ENCODE peak calls at places on chromosomes 6 and 20, in eight cellular contexts. G is epithelial cell of proximal tubule, S is kidney epithelial cell, C is foreskin fibroblast, A is brain microvascular endothelial cell, O is GM06990, Z is choroid plexus epithelial cell, L is left ventricle myocardium inferior. J is an unnamed sample.

GRCh38 chr6:5554226-5554625 is 292.9 kb downstream of the FARS2 start:
- DNase-seq in L (no peak), G (no peak), C (no peak), Z (no peak), A (no peak), O (no peak), S (no peak), J (no peak)

GRCh38 chr6:130717657-130718056 is 109.5 kb upstream of the SMLR1 start:
- DNase-seq in Z (peak), C (no peak), O (no peak), G (no peak), L (no peak), S (no peak), A (no peak), J (no peak)

GRCh38 chr20:58745391-58745790 is 52.8 kb downstream of the NPEPL1 start:
- DNase-seq in G (no peak), C (no peak), A (no peak), O (no peak), Z (no peak), S (no peak), L (no peak), J (no peak)

GRCh38 chr20:49288250-49288751 is 10.4 kb upstream of the ZNFX1 start:
- DNase-seq in L (no peak), A (no peak), O (no peak), Z (no peak), S (no peak), C (no peak), G (no peak), J (no peak)

GRCh38 chr6:7621761-7622160 is 31.8 kb downstream of the SNRNP48 start:
- DNase-seq in L (no peak), C (no peak), G (no peak), Z (peak), S (no peak), A (no peak), O (no peak), J (no peak)

GRCh38 chr6:16200231-16200941 is 38.0 kb upstream of the GMPR start:
- DNase-seq in L (no peak), Z (peak), O (no peak), C (no peak), A (no peak), G (no peak), S (no peak), J (no peak)

GRCh38 chr20:62739067-62739466 is 30.4 kb downstream of the NTSR1 start:
- DNase-seq in G (no peak), A (no peak), C (no peak), L (peak), O (no peak), S (no peak), Z (no peak), J (no peak)

GRCh38 chr6:87756858-87757257 is 54.8 kb upstream of the AKIRIN2 start:
- DNase-seq in L (no peak), A (peak), G (no peak), O (peak), Z (peak), C (peak), S (no peak), J (peak)

GRCh38 chr6:106084106-106084963 is 1.8 kb upstream of the PRDM1 start:
- DNase-seq in O (peak), C (peak), G (peak), A (peak), S (peak), Z (peak), L (no peak), J (peak)

GRCh38 chr20:44891826-44892225 is 6.3 kb downstream of the YWHAB start:
- DNase-seq in Z (no peak), S (no peak), L (no peak), G (no peak), O (no peak), C (no peak), A (no peak), J (no peak)

GRCh38 chr20:61924211-61924857 is 141.3 kb downstream of the TAF4 start:
- DNase-seq in L (no peak), O (no peak), A (no peak), S (no peak), C (no peak), Z (no peak), G (no peak), J (no peak)

GRCh38 chr6:25254671-25255070 is 24.5 kb upstream of the CARMIL1 start:
- DNase-seq in O (no peak), C (no peak), S (no peak), Z (no peak), L (no peak), A (no peak), G (no peak), J (no peak)

GRCh38 chr6:45115696-45116095 is 212.4 kb upstream of the RUNX2 start:
- DNase-seq in A (peak), S (peak), O (no peak), Z (peak), L (no peak), C (no peak), G (no peak), J (no peak)

GRCh38 chr6:163170294-163170883 is 244.1 kb upstream of the QKI start:
- DNase-seq in G (no peak), O (no peak), A (no peak), Z (peak), C (no peak), L (no peak), S (no peak), J (no peak)

GRCh38 chr6:107124934-107125348 is 9.6 kb upstream of the BEND3 start:
- DNase-seq in C (no peak), L (no peak), S (no peak), A (no peak), Z (peak), O (peak), G (no peak), J (no peak)

GRCh38 chr6:30893001-30893591 is 8.8 kb downstream of the DDR1 start:
- DNase-seq in Z (no peak), A (no peak), G (no peak), L (no peak), S (no peak), O (no peak), C (no peak), J (no peak)

GRCh38 chr6:73309534-73309783 is 44.6 kb downstream of the DPPA5 start:
- DNase-seq in G (no peak), O (no peak), A (no peak), C (no peak), L (no peak), S (no peak), Z (no peak), J (no peak)

GRCh38 chr20:25016471-25016870 is 23.9 kb upstream of the APMAP start:
- DNase-seq in L (no peak), C (no peak), G (no peak), S (no peak), A (no peak), Z (no peak), O (no peak), J (no peak)

GRCh38 chr20:15857131-15857784 is 716.0 kb downstream of the KIF16B start:
- DNase-seq in S (no peak), Z (no peak), C (no peak), G (no peak), A (no peak), O (peak), L (no peak), J (no peak)

GRCh38 chr20:32535953-32536823 is 48.9 kb downstream of the NOL4L start:
- DNase-seq in Z (no peak), O (peak), A (no peak), G (no peak), C (no peak), L (peak), S (no peak), J (no peak)

GRCh38 chr20:18672826-18673225 is 85.0 kb downstream of the DTD1 start:
- DNase-seq in Z (no peak), S (no peak), A (no peak), G (no peak), O (no peak), L (no peak), C (no peak), J (no peak)

GRCh38 chr6:156948807-156949206 is 171.6 kb downstream of the ARID1B start:
- DNase-seq in O (no peak), C (peak), A (peak), Z (peak), S (peak), L (no peak), G (no peak), J (peak)

GRCh38 chr6:33207569-33208088 is 671 bp upstream of the RING1 start:
- DNase-seq in C (no peak), O (peak), G (no peak), L (peak), Z (peak), A (peak), S (no peak), J (no peak)

GRCh38 chr6:16472349-16473069 is 234.1 kb downstream of the GMPR start:
- DNase-seq in L (no peak), A (peak), Z (peak), O (no peak), G (no peak), S (no peak), C (peak), J (peak)

GRCh38 chr20:57392512-57393271 is 1.5 kb downstream of the RBM38 start:
- DNase-seq in A (no peak), S (no peak), G (no peak), Z (no peak), L (peak), O (peak), C (no peak), J (no peak)

GRCh38 chr6:156474507-156475120 is 302.6 kb upstream of the ARID1B start:
- DNase-seq in A (no peak), Z (no peak), L (no peak), S (no peak), O (peak), C (no peak), G (no peak), J (no peak)

GRCh38 chr6:156862711-156863110 is 85.5 kb downstream of the ARID1B start:
- DNase-seq in L (no peak), O (no peak), S (no peak), Z (no peak), C (no peak), G (no peak), A (no peak), J (no peak)

GRCh38 chr20:58568441-58568931 is 53.3 kb upstream of the APCDD1L start:
- DNase-seq in A (no peak), Z (no peak), G (no peak), L (no peak), S (no peak), O (no peak), C (no peak), J (no peak)

GRCh38 chr6:41599015-41599835 is 39.0 kb upstream of the MDFI start:
- DNase-seq in S (no peak), A (no peak), Z (no peak), O (no peak), C (no peak), G (no peak), L (no peak), J (no peak)

GRCh38 chr6:15247750-15248450 is 2.0 kb downstream of the JARID2 start:
- DNase-seq in Z (peak), C (no peak), G (no peak), O (peak), A (peak), L (peak), S (no peak), J (no peak)

GRCh38 chr6:2124260-2124709 is 121.1 kb downstream of the GMDS start:
- DNase-seq in S (no peak), A (no peak), Z (peak), G (no peak), O (no peak), L (peak), C (peak), J (no peak)

GRCh38 chr6:139479433-139480222 is 105.2 kb upstream of the CITED2 start:
- DNase-seq in G (no peak), L (no peak), S (no peak), O (no peak), Z (no peak), C (no peak), A (no peak), J (no peak)

GRCh38 chr6:21808045-21808470 is 214.5 kb downstream of the SOX4 start:
- DNase-seq in O (no peak), G (peak), C (peak), L (peak), S (peak), A (peak), Z (peak), J (no peak)

GRCh38 chr6:64712606-64713005 is 994.4 kb downstream of the EYS start:
- DNase-seq in O (no peak), Z (peak), A (no peak), C (no peak), L (no peak), G (no peak), S (no peak), J (no peak)

DNA sequence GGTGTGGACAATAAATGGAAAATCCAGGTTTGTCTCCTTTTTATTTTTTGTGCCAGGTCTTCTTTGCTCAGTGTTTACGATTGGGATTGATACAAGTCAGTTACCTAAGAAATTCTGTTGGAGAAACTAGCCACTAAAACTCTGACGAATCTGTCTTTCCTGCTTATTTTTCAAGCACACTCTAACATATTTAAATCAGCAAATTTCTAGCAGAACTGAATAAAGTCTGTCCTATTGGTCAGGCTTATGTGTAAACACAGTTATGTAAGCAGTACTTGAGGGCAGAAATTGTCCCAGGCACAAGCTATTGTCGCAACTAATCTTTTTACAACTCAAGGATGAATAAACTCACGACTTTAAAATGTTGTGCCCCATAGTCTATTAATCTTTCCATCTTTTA is 12.1 kb upstream of the EXOC2 start:
- DNase-seq in L (no peak), C (no peak), S (no peak), Z (no peak), G (no peak), O (no peak), A (no peak), J (no peak)
- H3K4me3 ChIP-seq in L (no peak), C (no peak), S (no peak), Z (no peak), G (no peak), O (no peak), A (no peak), J (no peak)

GRCh38 chr20:20465259-20465658 is 97.4 kb downstream of the INSM1 start:
- DNase-seq in S (no peak), L (no peak), G (no peak), A (no peak), Z (peak), C (no peak), O (no peak), J (no peak)
- TF ChIP-seq CTCF in S (no peak), L (no peak), G (peak), A (peak), Z (peak), C (peak), O (peak), J (peak)

DNA sequence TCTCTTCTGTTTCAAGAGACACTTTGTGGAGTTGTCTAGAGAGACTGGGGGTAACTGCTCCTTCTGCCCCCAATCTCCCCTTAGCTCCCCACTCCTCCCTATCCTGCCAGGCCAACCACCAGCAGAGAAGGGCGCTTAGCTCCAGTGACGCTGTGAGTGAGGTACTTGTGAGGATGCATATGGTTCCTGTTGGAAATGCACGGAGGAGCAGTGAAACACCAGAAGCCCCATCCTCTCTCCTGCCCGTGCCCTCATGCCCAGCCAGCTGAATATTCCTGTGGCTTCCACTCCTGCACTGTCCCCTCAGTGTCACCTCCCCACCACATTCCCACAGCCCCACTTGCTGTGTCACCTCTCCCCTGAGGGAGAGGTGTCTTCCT is 11.9 kb downstream of the NT5E start:
- DNase-seq in G (no peak), C (no peak), L (no peak), Z (no peak), A (no peak), O (no peak), S (no peak), J (no peak)
- H3K4me3 ChIP-seq in G (no peak), C (no peak), L (no peak), Z (no peak), A (no peak), O (no peak), S (no peak), J (no peak)

GRCh38 chr6:90895299-90896164 is 308.7 kb upstream of the MAP3K7 start:
- DNase-seq in Z (no peak), A (no peak), O (no peak), G (no peak), L (no peak), C (no peak), S (no peak), J (no peak)

GRCh38 chr6:90896165-90896549 is 309.3 kb upstream of the MAP3K7 start:
- DNase-seq in C (no peak), S (no peak), A (no peak), L (no peak), G (no peak), O (no peak), Z (no peak), J (no peak)

GRCh38 chr6:90893385-90893784 is 306.5 kb upstream of the MAP3K7 start:
- DNase-seq in O (no peak), L (no peak), Z (no peak), A (no peak), G (no peak), C (no peak), S (no peak), J (no peak)

GRCh38 chr6:90892271-90892670 is 305.4 kb upstream of the MAP3K7 start:
- DNase-seq in C (no peak), Z (no peak), S (no peak), O (no peak), G (no peak), L (no peak), A (no peak), J (no peak)

GRCh38 chr6:90894285-90895144 is 307.6 kb upstream of the MAP3K7 start:
- DNase-seq in S (no peak), A (no peak), L (no peak), G (no peak), Z (no peak), O (no peak), C (no peak), J (no peak)
- TF ChIP-seq CTCF in S (no peak), A (no peak), L (no peak), G (no peak), Z (no peak), O (no peak), C (no peak), J (no peak)

DNA sequence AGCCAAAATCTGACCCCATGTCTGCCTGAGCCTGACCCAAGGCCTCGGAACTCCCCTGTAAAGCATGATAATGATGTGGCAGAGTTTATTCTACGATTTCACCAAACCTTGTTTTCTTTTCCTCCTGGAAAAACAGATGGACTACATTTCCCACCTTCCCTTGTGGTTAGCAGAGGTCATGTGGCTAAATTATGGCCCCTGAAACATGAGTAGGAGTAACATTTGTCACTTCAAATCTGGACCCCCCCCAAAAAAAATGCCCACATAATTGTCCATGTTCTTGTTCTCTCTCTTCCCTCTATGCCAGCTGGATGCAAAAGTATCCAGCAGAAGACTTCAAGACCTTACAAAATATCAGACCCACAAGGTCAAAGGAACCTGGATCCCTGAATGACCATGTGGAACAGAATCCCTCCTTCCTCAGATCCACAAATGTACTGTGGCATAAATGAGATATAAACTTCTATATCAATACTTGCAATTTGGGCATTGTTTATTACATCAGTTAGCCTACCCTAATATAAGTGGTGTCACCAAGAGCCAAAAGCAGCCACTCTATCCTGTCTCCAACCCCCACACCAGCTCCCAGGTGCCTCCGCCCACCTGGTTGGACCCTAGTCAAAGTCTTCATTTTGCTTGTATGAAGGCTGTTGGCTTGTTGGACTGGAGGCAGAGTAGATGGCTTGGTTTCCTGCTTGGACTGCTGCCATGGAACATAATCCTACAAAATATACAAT is 1.4 kb downstream of the C20orf96 start:
- DNase-seq in Z (no peak), A (no peak), G (no peak), L (no peak), C (no peak), O (no peak), S (no peak), J (no peak)
- H3K4me3 ChIP-seq in Z (peak), A (peak), G (peak), L (peak), C (peak), O (peak), S (no peak), J (peak)

GRCh38 chr6:110876170-110876773 is 1.7 kb downstream of the AMD1 start:
- DNase-seq in O (peak), L (peak), Z (peak), C (peak), G (peak), S (peak), A (peak), J (peak)

GRCh38 chr6:110873981-110874879 is at the start of gene AMD1:
- DNase-seq in A (peak), C (peak), L (peak), O (peak), Z (peak), S (peak), G (peak), J (peak)

GRCh38 chr6:110874880-110875547 is 429 bp downstream of the AMD1 start:
- DNase-seq in G (no peak), C (peak), Z (no peak), O (peak), S (no peak), A (no peak), L (peak), J (peak)

GRCh38 chr6:110877154-110877564 is 2.6 kb downstream of the AMD1 start:
- DNase-seq in S (no peak), C (no peak), O (no peak), L (no peak), Z (peak), A (no peak), G (no peak), J (no peak)

GRCh38 chr6:110875548-110876169 is 1.1 kb downstream of the AMD1 start:
- DNase-seq in S (no peak), L (peak), Z (peak), C (peak), O (peak), A (no peak), G (no peak), J (no peak)
- TF ChIP-seq CTCF in S (no peak), L (no peak), Z (no peak), C (no peak), O (no peak), A (no peak), G (no peak), J (no peak)

GRCh38 chr6:36598326-36598725 is 4.2 kb downstream of the SRSF3 start:
- DNase-seq in G (no peak), S (no peak), C (no peak), Z (no peak), A (no peak), O (no peak), L (no peak), J (no peak)

GRCh38 chr6:36598739-36599318 is 4.7 kb downstream of the SRSF3 start:
- DNase-seq in S (no peak), G (no peak), A (no peak), O (no peak), L (no peak), Z (no peak), C (no peak), J (no peak)

GRCh38 chr6:36596359-36596758 is 2.2 kb downstream of the SRSF3 start:
- DNase-seq in O (no peak), S (no peak), C (no peak), G (no peak), Z (no peak), L (no peak), A (no peak), J (no peak)

GRCh38 chr6:36599791-36600209 is 5.6 kb downstream of the SRSF3 start:
- DNase-seq in A (peak), L (no peak), G (no peak), Z (peak), C (peak), S (no peak), O (no peak), J (no peak)

GRCh38 chr6:36597775-36598174 is 3.6 kb downstream of the SRSF3 start:
- DNase-seq in L (no peak), C (no peak), A (no peak), Z (no peak), G (no peak), S (no peak), O (no peak), J (no peak)
- H3K4me3 ChIP-seq in L (peak), C (peak), A (peak), Z (peak), G (peak), S (peak), O (peak), J (peak)

GRCh38 chr6:165777680-165778079 is 114.6 kb upstream of the PDE10A start:
- DNase-seq in C (no peak), S (no peak), L (no peak), Z (no peak), A (no peak), G (no peak), O (no peak), J (no peak)
- TF ChIP-seq CTCF in C (no peak), S (no peak), L (no peak), Z (peak), A (peak), G (peak), O (peak), J (no peak)